ENCODE peak calls at places on chromosomes 7 and 10, in eight cellular contexts. L, F, A, M, S, T, O and B are unnamed samples.

GRCh38 chr7:44581426-44581906 is 565 bp downstream of the TMED4 start:
- DNase-seq in O (peak), L (no peak), T (peak), M (no peak), F (no peak), S (peak), A (no peak), B (no peak)

GRCh38 chr7:41628926-41629325 is 74.0 kb downstream of the INHBA start:
- DNase-seq in M (no peak), T (no peak), F (no peak), O (peak), L (no peak), S (no peak), A (no peak), B (no peak)

GRCh38 chr7:136868496-136869005 is at the start of gene CHRM2:
- DNase-seq in F (no peak), L (peak), T (no peak), M (no peak), A (no peak), S (no peak), O (peak), B (no peak)

GRCh38 chr10:22410846-22411245 is 65.5 kb downstream of the SPAG6 start:
- DNase-seq in S (no peak), M (no peak), O (no peak), T (no peak), F (no peak), L (no peak), A (no peak), B (no peak)

GRCh38 chr10:113423877-113424276 is 129.0 kb upstream of the HABP2 start:
- DNase-seq in A (no peak), S (no peak), O (no peak), L (no peak), F (no peak), T (no peak), M (no peak), B (no peak)

GRCh38 chr7:1651031-1651446 is 19.0 kb upstream of the ELFN1 start:
- DNase-seq in O (no peak), F (no peak), M (no peak), A (no peak), T (no peak), L (no peak), S (no peak), B (no peak)

GRCh38 chr7:155237730-155238129 is 59.9 kb upstream of the INSIG1 start:
- DNase-seq in S (no peak), A (no peak), M (no peak), L (no peak), O (no peak), T (no peak), F (no peak), B (no peak)

GRCh38 chr7:35700327-35700726 is 5.4 kb upstream of the HERPUD2 start:
- DNase-seq in M (no peak), A (no peak), F (no peak), O (no peak), T (no peak), L (no peak), S (no peak), B (no peak)

GRCh38 chr7:141073641-141074161 is at the start of gene TMEM178B:
- DNase-seq in M (no peak), S (peak), F (no peak), O (no peak), A (no peak), L (peak), T (no peak), B (no peak)